ENCODE peak calls at places on chromosomes 2 and 18, in eight cellular contexts. K is CD8-positive, alpha-beta memory T cell; X is HEK293T; Z is A549; I is gastrocnemius medialis; G is caudate nucleus; B is stimulated activated CD4-positive, alpha-beta T cell treated with anti-CD3 and anti-CD28 coated beads, Interleukin-15, amount 100 ng/mL, for 24 hours; N is astrocyte of the spinal cord. M is an unnamed sample.

GRCh38 chr2:105875241-105875640 is 130.5 kb downstream of the NCK2 start:
- DNase-seq in K (no peak), X (no peak), Z (no peak), I (no peak), G (no peak), B (no peak), N (no peak), M (no peak)

GRCh38 chr2:1730047-1730937 is 14.0 kb downstream of the PXDN start:
- DNase-seq in K (no peak), X (no peak), Z (no peak), I (no peak), G (no peak), B (no peak), N (peak), M (peak)

GRCh38 chr18:57539702-57540101 is 46.8 kb downstream of the FECH start:
- DNase-seq in K (no peak), X (no peak), Z (no peak), I (no peak), G (no peak), B (no peak), N (no peak), M (no peak)

GRCh38 chr2:67215214-67215613 is 181.9 kb upstream of the ETAA1 start:
- DNase-seq in K (no peak), X (peak), Z (peak), I (no peak), G (no peak), B (no peak), N (peak), M (peak)

GRCh38 chr18:79203017-79203605 is 133.9 kb downstream of the ATP9B start:
- DNase-seq in K (no peak), X (no peak), Z (no peak), I (no peak), G (no peak), B (peak), N (peak), M (peak)

GRCh38 chr2:162265666-162266467 is 22.6 kb upstream of the FAP start:
- DNase-seq in K (no peak), X (no peak), Z (no peak), I (no peak), G (no peak), B (no peak), N (peak), M (peak)

GRCh38 chr2:240567872-240568677 is at the start of gene RNPEPL1:
- DNase-seq in K (peak), X (peak), Z (peak), I (peak), G (no peak), B (peak), N (no peak), M (peak)

GRCh38 chr18:70709124-70709523 is 420.3 kb downstream of the SOCS6 start:
- DNase-seq in K (no peak), X (no peak), Z (no peak), I (no peak), G (no peak), B (no peak), N (no peak), M (no peak)

GRCh38 chr2:184338776-184339175 is 259.6 kb upstream of the ZNF804A start:
- DNase-seq in K (no peak), X (no peak), Z (no peak), I (no peak), G (no peak), B (no peak), N (no peak), M (no peak)

GRCh38 chr2:854460-854859 is 96.2 kb upstream of the SNTG2 start:
- DNase-seq in K (no peak), X (peak), Z (peak), I (no peak), G (peak), B (peak), N (no peak), M (peak)

GRCh38 chr2:40642726-40643125 is 190.8 kb upstream of the SLC8A1 start:
- DNase-seq in K (no peak), X (no peak), Z (no peak), I (no peak), G (no peak), B (no peak), N (no peak), M (no peak)

GRCh38 chr2:218381916-218382366 is at the start of gene SLC11A1:
- DNase-seq in K (no peak), X (no peak), Z (no peak), I (peak), G (peak), B (no peak), N (no peak), M (no peak)

GRCh38 chr2:69185807-69186206 is 172.8 kb downstream of the ANTXR1 start:
- DNase-seq in K (no peak), X (peak), Z (no peak), I (no peak), G (no peak), B (no peak), N (peak), M (peak)

GRCh38 chr2:10103179-10103578 is 19.4 kb upstream of the RRM2 start:
- DNase-seq in K (no peak), X (no peak), Z (no peak), I (no peak), G (no peak), B (no peak), N (no peak), M (no peak)

GRCh38 chr2:96856776-96857673 is 791 bp downstream of the ANKRD39 start:
- DNase-seq in K (no peak), X (no peak), Z (peak), I (peak), G (no peak), B (peak), N (no peak), M (peak)

GRCh38 chr18:63971320-63972071 is 1.6 kb downstream of the SERPINB8 start:
- DNase-seq in K (no peak), X (no peak), Z (no peak), I (no peak), G (no peak), B (no peak), N (no peak), M (no peak)

M was measured in RPMI7951.